ENCODE peak calls at places on chromosome 20, in seven cellular contexts. Q is stomach, Y is SK-N-SH, L is esophagus muscularis mucosa, V is breast epithelium, B is suprapubic skin, D is endothelial cell of umbilical vein. U is an unnamed sample.

GRCh38 chr20:50335105-50335504 is 144.5 kb downstream of the CEBPB start:
- DNase-seq in Q (no peak), D (peak; percentile 15), Y (peak; percentile 50), B (no peak), L (no peak), V (peak; percentile 66), U (no peak)

GRCh38 chr20:63610581-63611435 is 16.1 kb downstream of the GMEB2 start:
- DNase-seq in B (no peak), L (no peak), D (no peak), Q (no peak), Y (no peak), V (no peak), U (no peak)

GRCh38 chr20:24612799-24613775 is 143.7 kb downstream of the SYNDIG1 start:
- DNase-seq in L (peak; percentile 84), Q (no peak), Y (no peak), V (no peak), B (no peak), D (no peak), U (no peak)

GRCh38 chr20:37228656-37229055 is 33.0 kb downstream of the GHRH start:
- DNase-seq in D (no peak), Q (no peak), V (no peak), L (no peak), Y (no peak), B (no peak), U (no peak)

GRCh38 chr20:59648720-59649119 is 44.4 kb downstream of the PHACTR3 start:
- DNase-seq in V (no peak), D (no peak), Y (no peak), L (peak; percentile 90), Q (no peak), B (no peak), U (no peak)

GRCh38 chr20:11935754-11936551 is 18.3 kb downstream of the BTBD3 start:
- DNase-seq in V (no peak), L (no peak), Q (no peak), B (no peak), D (no peak), Y (no peak), U (no peak)

GRCh38 chr20:7772376-7772775 is 167.9 kb downstream of the HAO1 start:
- DNase-seq in L (no peak), V (no peak), Q (no peak), Y (no peak), D (peak; percentile 48), B (no peak), U (no peak)

GRCh38 chr20:62557425-62557824 is 81.6 kb upstream of the GATA5 start:
- DNase-seq in D (no peak), B (no peak), V (no peak), Y (no peak), Q (no peak), L (no peak), U (no peak)

GRCh38 chr20:19626896-19627295 is 131.2 kb upstream of the RIN2 start:
- DNase-seq in B (no peak), Y (no peak), D (no peak), V (no peak), Q (no peak), L (no peak), U (no peak)

GRCh38 chr20:25282034-25282781 is 34.3 kb downstream of the PYGB start:
- DNase-seq in V (peak; percentile 15), Q (peak; percentile 24), B (peak; percentile 58), L (no peak), Y (no peak), D (no peak), U (no peak)

GRCh38 chr20:60013296-60014142 is 55.3 kb downstream of the CDH26 start:
- DNase-seq in D (no peak), Y (no peak), B (no peak), Q (no peak), V (no peak), L (no peak), U (no peak)

GRCh38 chr20:38146628-38147027 is 18.4 kb downstream of the TGM2 start:
- DNase-seq in D (no peak), Q (no peak), B (no peak), L (no peak), Y (no peak), V (no peak), U (no peak)

GRCh38 chr20:53654932-53655674 is 61.5 kb upstream of the ZNF217 start:
- DNase-seq in L (no peak), V (peak; percentile 48), Q (peak; percentile 51), D (no peak), Y (no peak), B (no peak), U (no peak)

GRCh38 chr20:46609043-46609442 is 42.2 kb downstream of the SLC13A3 start:
- DNase-seq in Q (no peak), L (no peak), V (no peak), B (no peak), Y (no peak), D (no peak), U (no peak)

GRCh38 chr20:41411458-41411857 is 44.8 kb upstream of the EMILIN3 start:
- DNase-seq in Q (no peak), Y (no peak), V (no peak), D (peak; percentile 48), B (no peak), L (no peak), U (no peak)

GRCh38 chr20:43334080-43334479 is 123.6 kb upstream of the SRSF6 start:
- DNase-seq in L (no peak), Y (no peak), D (no peak), Q (no peak), V (no peak), B (no peak), U (no peak)

GRCh38 chr20:3405696-3406358 is 1.6 kb downstream of the DNAAF9 start:
- DNase-seq in D (peak; percentile 12), V (no peak), Y (no peak), Q (no peak), B (no peak), L (no peak), U (no peak)

GRCh38 chr20:49951160-49951559 is 15.0 kb downstream of the RNF114 start:
- DNase-seq in L (no peak), Y (no peak), B (no peak), D (peak; percentile 11), V (no peak), Q (no peak), U (no peak)

GRCh38 chr20:63941282-63942060 is 14.7 kb downstream of the UCKL1 start:
- DNase-seq in Y (no peak), Q (peak; percentile 64), L (no peak), B (peak; percentile 87), D (no peak), V (no peak), U (peak; percentile 55)

GRCh38 chr20:12928358-12928754 is 80.4 kb upstream of the SPTLC3 start:
- DNase-seq in V (no peak), Y (no peak), B (no peak), L (no peak), Q (no peak), D (no peak), U (no peak)

GRCh38 chr20:45311589-45312211 is 3.6 kb upstream of the MATN4 start:
- DNase-seq in L (no peak), B (no peak), Q (peak; percentile 72), Y (peak; percentile 75), V (no peak), D (peak; percentile 37), U (no peak)
- H3K4me3 ChIP-seq in L (no peak overlapping the region), B (no peak overlapping the region), Q (no peak overlapping the region), Y (no peak overlapping the region), V (no peak overlapping the region), D (no peak overlapping the region), U (no peak overlapping the region)

GRCh38 chr20:51553897-51554504 is 11.5 kb upstream of the NFATC2 start:
- DNase-seq in Y (no peak), B (no peak), L (no peak), Q (no peak), D (no peak), V (no peak), U (no peak)
- H3K27ac ChIP-seq in Y (no peak overlapping the region), B (no peak overlapping the region), L (no peak overlapping the region), Q (no peak overlapping the region), D (peak overlapping the region; percentile 77), V (no peak overlapping the region), U (no peak overlapping the region)

DNA sequence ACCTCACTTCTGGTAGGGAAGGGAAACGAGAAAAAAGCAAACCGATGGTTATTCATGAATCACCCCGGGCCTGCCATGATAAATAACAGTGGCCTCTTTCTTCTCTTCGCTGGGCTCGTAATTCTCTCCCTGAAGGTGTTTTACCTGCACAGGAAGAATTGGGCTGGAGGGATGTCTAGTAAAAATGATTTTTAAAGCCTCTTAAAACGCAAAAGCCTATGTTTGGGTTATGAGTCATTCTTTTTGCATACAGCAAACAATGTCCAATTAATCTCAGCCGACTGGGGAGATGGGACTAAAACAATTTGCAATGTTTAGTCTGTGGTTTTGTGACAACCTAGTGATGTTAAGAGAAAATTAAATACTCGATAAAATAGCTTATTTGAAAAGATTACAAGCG is 16.7 kb downstream of the LINC00237 start:
- DNase-seq in B (no peak), Y (no peak), V (no peak), L (peak; percentile 19), Q (no peak), D (no peak), U (no peak)
- TF ChIP-seq POLR2AphosphoS5 in B (no peak), Y (no peak), V (no peak), L (no peak), Q (no peak), D (no peak), U (no peak)

GRCh38 chr20:5570442-5570841 is 179.8 kb upstream of the SHLD1 start:
- DNase-seq in V (no peak), Q (no peak), D (no peak), Y (no peak), L (no peak), B (no peak), U (no peak)
- H3K4me3 ChIP-seq in V (no peak overlapping the region), Q (no peak overlapping the region), D (no peak overlapping the region), Y (no peak overlapping the region), L (no peak overlapping the region), B (no peak overlapping the region), U (no peak overlapping the region)